ENCODE peak calls at places on chromosomes 1 and 21, in six cellular contexts. C is transverse colon, A is stomach, E is A549, W is ovary, H is esophagus muscularis mucosa. V is an unnamed sample.

GRCh38 chr1:182391028-182391361 is 595 bp downstream of the GLUL start:
- DNase-seq in C (no peak), A (no peak), E (no peak), W (no peak), H (no peak), V (no peak)

GRCh38 chr21:45593162-45594022 is 50.1 kb upstream of the PCBP3 start:
- DNase-seq in C (no peak), A (no peak), E (no peak), W (no peak), H (no peak), V (no peak)

GRCh38 chr1:233025156-233025555 is 74.7 kb downstream of the NTPCR start:
- DNase-seq in C (peak; percentile 71), A (peak; percentile 63), E (peak; percentile 25), W (no peak), H (no peak), V (no peak)

GRCh38 chr1:181097242-181097641 is 8.7 kb downstream of the IER5 start:
- DNase-seq in C (no peak), A (no peak), E (no peak), W (no peak), H (no peak), V (peak; percentile 55)

GRCh38 chr1:8406011-8406410 is 88.1 kb downstream of the SLC45A1 start:
- DNase-seq in C (no peak), A (no peak), E (no peak), W (no peak), H (no peak), V (no peak)

GRCh38 chr1:63674865-63675815 is 81.9 kb downstream of the PGM1 start:
- DNase-seq in C (no peak), A (peak; percentile 45), E (no peak), W (peak; percentile 35), H (no peak), V (no peak)

GRCh38 chr21:42793774-42794173 is 85.6 kb downstream of the WDR4 start:
- DNase-seq in C (no peak), A (no peak), E (no peak), W (no peak), H (no peak), V (peak; percentile 15)

GRCh38 chr1:147630447-147630846 is 39.9 kb downstream of the ACP6 start:
- DNase-seq in C (no peak), A (no peak), E (no peak), W (no peak), H (no peak), V (no peak)

GRCh38 chr1:242139437-242139836 is 140.5 kb upstream of the MAP1LC3C start:
- DNase-seq in C (no peak), A (no peak), E (no peak), W (no peak), H (no peak), V (no peak)

GRCh38 chr21:43667191-43667904 is 8.0 kb downstream of the RRP1B start:
- DNase-seq in C (no peak), A (no peak), E (no peak), W (no peak), H (no peak), V (no peak)

GRCh38 chr1:222369991-222370910 is 177.7 kb downstream of the HHIPL2 start:
- DNase-seq in C (no peak), A (no peak), E (no peak), W (no peak), H (no peak), V (no peak)

GRCh38 chr1:172154571-172154970 is 265.9 kb upstream of the C1orf105 start:
- DNase-seq in C (no peak), A (no peak), E (peak; percentile 13), W (no peak), H (no peak), V (no peak)

DNA sequence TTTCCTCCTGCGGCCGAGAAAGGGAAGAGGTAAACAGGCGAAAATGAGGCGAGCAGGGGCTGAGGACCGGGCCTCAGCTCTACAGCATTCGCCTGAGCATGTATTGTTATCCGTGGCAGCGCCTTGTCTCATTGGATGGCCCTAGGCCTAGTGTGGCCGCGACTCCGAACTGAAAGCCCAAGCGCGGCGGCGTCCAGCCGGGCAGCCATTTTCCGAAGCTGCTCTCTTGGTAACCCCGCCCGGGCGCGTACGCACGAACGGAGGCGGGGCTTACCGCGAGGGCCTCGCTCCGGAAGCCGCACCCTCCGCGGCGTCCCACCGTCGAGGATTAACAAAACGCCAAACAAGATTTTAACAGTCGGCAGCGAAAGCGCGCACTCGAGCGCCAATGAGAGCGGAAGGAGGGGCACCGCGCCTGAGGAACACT is 797 bp upstream of the USP1 start:
- DNase-seq in C (peak; percentile 97), A (peak; percentile 97), E (no peak), W (no peak), H (peak; percentile 99), V (no peak)
- TF ChIP-seq EP300 in C (no peak), A (no peak), E (no peak), W (peak; percentile 27), H (no peak), V (no peak)

GRCh38 chr21:38145104-38145503 is 111.7 kb upstream of the KCNJ15 start:
- DNase-seq in C (no peak), A (no peak), E (no peak), W (no peak), H (no peak), V (no peak)

GRCh38 chr21:38144193-38144592 is 112.6 kb upstream of the KCNJ15 start:
- DNase-seq in C (no peak), A (no peak), E (no peak), W (no peak), H (no peak), V (no peak)

GRCh38 chr21:38147391-38147790 is 109.4 kb upstream of the KCNJ15 start:
- DNase-seq in C (no peak), A (no peak), E (no peak), W (no peak), H (no peak), V (no peak)

GRCh38 chr21:38151021-38151645 is 105.7 kb upstream of the KCNJ15 start:
- DNase-seq in C (no peak), A (no peak), E (no peak), W (no peak), H (no peak), V (no peak)

DNA sequence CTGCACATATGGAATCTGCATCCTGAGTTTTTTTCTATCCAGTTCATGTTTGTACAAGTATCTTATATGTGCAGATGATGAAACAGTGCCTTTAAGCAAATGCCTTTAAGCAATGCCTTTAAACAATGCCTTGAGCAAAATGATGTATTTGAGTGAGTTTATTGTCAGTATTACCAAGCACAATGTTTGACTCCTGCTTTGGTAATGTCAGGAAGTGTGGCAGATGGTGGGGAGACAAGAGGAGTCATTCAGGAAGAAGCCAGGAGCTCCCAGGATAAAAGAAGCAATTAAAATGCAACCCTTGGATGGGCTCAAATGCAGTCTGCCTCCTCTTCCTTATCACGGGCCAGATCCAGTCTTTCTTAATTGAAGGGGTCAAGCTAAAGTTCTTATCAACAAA is 108.7 kb upstream of the KCNJ15 start:
- DNase-seq in C (no peak), A (no peak), E (no peak), W (no peak), H (no peak), V (no peak)
- H3K4me3 ChIP-seq in C (no peak overlapping the region), A (no peak overlapping the region), E (no peak overlapping the region), W (no peak overlapping the region), H (no peak overlapping the region), V (no peak overlapping the region)

DNA sequence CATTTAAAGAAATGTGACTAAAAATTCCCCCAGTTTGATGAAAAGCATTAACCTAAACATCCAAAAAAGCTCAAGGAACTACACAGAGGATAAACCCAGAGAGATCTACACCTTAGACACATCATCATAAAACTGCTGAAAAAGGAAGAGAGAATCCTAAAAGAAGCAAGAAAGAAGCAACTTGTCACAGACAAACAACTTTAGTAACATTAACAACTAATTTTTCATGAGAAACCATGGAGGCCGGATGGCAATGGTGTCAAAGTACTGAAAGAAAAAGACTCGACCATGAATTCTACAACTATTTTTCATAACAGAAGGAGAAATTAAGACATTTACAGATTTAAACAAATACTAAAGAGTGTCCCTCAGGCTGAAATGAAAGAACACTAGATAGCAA is 17.7 kb downstream of the ZNF644 start:
- DNase-seq in C (no peak), A (no peak), E (no peak), W (no peak), H (no peak), V (no peak)
- TF ChIP-seq EP300 in C (no peak), A (no peak), E (no peak), W (no peak), H (no peak), V (no peak)

DNA sequence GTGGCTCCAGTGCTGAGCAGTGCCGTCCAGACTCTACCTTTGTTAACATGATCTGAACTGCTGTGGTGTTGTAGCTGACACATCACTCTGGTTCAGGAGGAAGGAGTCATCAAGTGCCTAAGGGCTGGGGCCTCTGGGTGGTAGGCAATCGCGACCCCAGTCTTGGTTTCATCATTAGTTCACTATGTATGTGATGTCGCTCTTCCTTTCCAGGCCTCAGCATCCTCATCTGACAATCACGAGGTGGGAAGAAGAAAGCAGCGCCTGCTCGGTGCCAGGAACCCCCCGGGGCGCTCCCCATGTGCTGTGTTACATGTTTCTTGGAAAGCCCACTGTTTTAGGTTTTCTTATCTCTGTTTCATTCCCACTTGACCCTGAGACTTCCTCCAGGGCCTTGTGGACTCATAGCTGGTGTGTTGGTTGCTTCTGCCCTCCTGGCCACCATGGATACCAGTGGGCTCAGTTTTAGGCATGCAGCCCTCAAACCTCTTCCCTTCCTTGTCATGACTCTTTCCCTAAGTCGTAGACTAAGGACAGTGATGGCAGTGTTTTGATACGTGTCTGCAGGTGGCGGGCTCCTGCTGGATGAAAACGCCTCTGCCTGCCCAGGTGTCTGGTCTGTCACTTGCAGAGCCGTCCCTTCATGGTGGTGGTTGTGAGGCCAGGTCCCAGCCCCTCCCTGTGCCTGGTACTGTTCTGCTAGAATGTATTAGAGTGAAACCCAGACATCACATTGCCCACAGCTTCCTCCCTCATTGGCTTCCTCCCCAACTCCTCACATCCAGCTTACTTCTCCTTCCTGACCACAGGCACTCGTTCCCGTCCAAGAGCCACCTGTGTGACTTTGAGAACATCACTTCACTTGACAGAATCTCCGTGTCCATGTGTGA is 17.2 kb upstream of the FOXO6 start:
- DNase-seq in C (no peak), A (no peak), E (no peak), W (no peak), H (no peak), V (peak; percentile 53)
- H3K4me3 ChIP-seq in C (no peak overlapping the region), A (no peak overlapping the region), E (no peak overlapping the region), W (no peak overlapping the region), H (no peak overlapping the region), V (no peak overlapping the region)

GRCh38 chr21:33543505-33544129 is 779 bp downstream of the SON start:
- DNase-seq in C (peak; percentile 78), A (peak; percentile 72), E (no peak), W (peak; percentile 70), H (no peak), V (peak; percentile 88)
- TF ChIP-seq EP300 in C (no peak), A (no peak), E (no peak), W (no peak), H (no peak), V (no peak)

V was measured in suprapubic skin.